ENCODE peak calls at places on chromosomes 6 and 20, in nine cellular contexts. K is AG08396; W is cardiac muscle cell; P is posterior cingulate gyrus; G is HuH-7.5; S is AG10803; N is RCC 7860; Q is stimulated activated CD4-positive, alpha-beta T cell treated with anti-CD3 and anti-CD28 coated beads, TNF-alpha, amount 100 ng/mL, for 48 hours; O is hypothalamus. H is an unnamed sample.

GRCh38 chr6:85404497-85405174 is 45.2 kb upstream of the NT5E start:
- DNase-seq in K (peak), W (peak), P (no peak), G (no peak), S (peak), N (peak), Q (no peak), O (no peak), H (peak)

GRCh38 chr6:26187981-26188635 is 100.9 kb downstream of the HFE start:
- DNase-seq in K (no peak), W (peak), P (no peak), G (no peak), S (peak), N (peak), Q (no peak), O (no peak), H (no peak)

GRCh38 chr6:139567095-139567494 is 192.6 kb upstream of the CITED2 start:
- DNase-seq in K (no peak), W (no peak), P (no peak), G (no peak), S (no peak), N (no peak), Q (no peak), O (no peak), H (no peak)

GRCh38 chr6:88238065-88238464 is 71.9 kb upstream of the CNR1 start:
- DNase-seq in K (no peak), W (no peak), P (no peak), G (no peak), S (peak), N (no peak), Q (no peak), O (no peak), H (peak)

GRCh38 chr6:140669321-140669720 is 1294.9 kb upstream of the CITED2 start:
- DNase-seq in K (no peak), W (peak), P (no peak), G (no peak), S (peak), N (no peak), Q (no peak), O (no peak), H (no peak)

GRCh38 chr6:46746691-46747090 is at the start of gene ANKRD66:
- DNase-seq in K (no peak), W (no peak), P (no peak), G (no peak), S (no peak), N (no peak), Q (no peak), O (no peak), H (no peak)

GRCh38 chr6:30820196-30820595 is 64.1 kb upstream of the DDR1 start:
- DNase-seq in K (peak), W (peak), P (no peak), G (no peak), S (peak), N (peak), Q (no peak), O (no peak), H (peak)

GRCh38 chr20:62376112-62377063 is 9.3 kb upstream of the LAMA5 start:
- DNase-seq in K (peak), W (peak), P (no peak), G (peak), S (no peak), N (peak), Q (no peak), O (no peak), H (peak)

GRCh38 chr6:130167655-130168054 is 55.1 kb downstream of the SAMD3 start:
- DNase-seq in K (no peak), W (peak), P (no peak), G (peak), S (peak), N (no peak), Q (no peak), O (no peak), H (peak)

GRCh38 chr6:124119591-124119990 is 315.9 kb downstream of the NKAIN2 start:
- DNase-seq in K (no peak), W (no peak), P (no peak), G (no peak), S (no peak), N (no peak), Q (no peak), O (no peak), H (no peak)

GRCh38 chr6:165894228-165894825 is 231.3 kb upstream of the PDE10A start:
- DNase-seq in K (no peak), W (no peak), P (no peak), G (no peak), S (no peak), N (no peak), Q (no peak), O (no peak), H (no peak)

GRCh38 chr20:32917191-32917950 is 58.6 kb downstream of the EFCAB8 start:
- DNase-seq in K (no peak), W (no peak), P (no peak), G (no peak), S (no peak), N (no peak), Q (no peak), O (no peak), H (peak)

H was measured in AG20443.